ENCODE peak calls at places on chromosomes 1 and 21, in nine cellular contexts. X is brain microvascular endothelial cell, V is tibial artery, H is lung, P is ovary, M is body of pancreas, O is AG04450, C is endodermal cell, T is breast epithelium. K is an unnamed sample.

GRCh38 chr1:40306296-40306695 is 10.8 kb downstream of the COL9A2 start:
- DNase-seq in X (no peak), V (no peak), H (no peak), P (no peak), M (no peak), O (no peak), C (no peak), T (no peak), K (no peak)

GRCh38 chr1:9537863-9538668 is 1.2 kb upstream of the SLC25A33 start:
- DNase-seq in X (no peak), V (no peak), H (no peak), P (no peak), M (peak), O (no peak), C (peak), T (no peak), K (no peak)

GRCh38 chr1:188240772-188241406 is 1412.1 kb downstream of the PLA2G4A start:
- DNase-seq in X (no peak), V (no peak), H (no peak), P (no peak), M (no peak), O (no peak), C (no peak), T (no peak), K (no peak)

GRCh38 chr1:20371411-20371810 is 80.7 kb downstream of the VWA5B1 start:
- DNase-seq in X (no peak), V (no peak), H (no peak), P (no peak), M (no peak), O (no peak), C (peak), T (no peak), K (no peak)

GRCh38 chr21:44949161-44950015 is 9.6 kb downstream of the SLX9 start:
- DNase-seq in X (peak), V (peak), H (peak), P (peak), M (peak), O (no peak), C (peak), T (peak), K (peak)

GRCh38 chr1:41662656-41663437 is 178.4 kb upstream of the EDN2 start:
- DNase-seq in X (peak), V (peak), H (peak), P (peak), M (peak), O (no peak), C (peak), T (no peak), K (no peak)

GRCh38 chr1:202086579-202087350 is 36.0 kb upstream of the GPR37L1 start:
- DNase-seq in X (no peak), V (no peak), H (no peak), P (no peak), M (no peak), O (no peak), C (peak), T (peak), K (no peak)

GRCh38 chr1:25672763-25673409 is 56.3 kb downstream of the MAN1C1 start:
- DNase-seq in X (no peak), V (no peak), H (no peak), P (no peak), M (no peak), O (no peak), C (no peak), T (no peak), K (no peak)

GRCh38 chr1:50424940-50425375 is 1.7 kb upstream of the DMRTA2 start:
- DNase-seq in X (no peak), V (no peak), H (no peak), P (no peak), M (no peak), O (no peak), C (peak), T (no peak), K (no peak)

GRCh38 chr1:202588644-202589189 is 121.5 kb downstream of the SYT2 start:
- DNase-seq in X (no peak), V (no peak), H (no peak), P (no peak), M (no peak), O (no peak), C (no peak), T (no peak), K (no peak)

GRCh38 chr1:45824607-45825006 is 21.2 kb downstream of the MAST2 start:
- DNase-seq in X (no peak), V (no peak), H (no peak), P (no peak), M (no peak), O (no peak), C (no peak), T (no peak), K (no peak)

GRCh38 chr1:1806890-1807289 is 28.6 kb upstream of the NADK start:
- DNase-seq in X (no peak), V (no peak), H (no peak), P (no peak), M (no peak), O (no peak), C (no peak), T (no peak), K (no peak)

GRCh38 chr1:64829411-64830033 is 84.6 kb downstream of the RAVER2 start:
- DNase-seq in X (no peak), V (no peak), H (no peak), P (no peak), M (no peak), O (no peak), C (peak), T (no peak), K (no peak)

GRCh38 chr1:170692866-170693575 is 29.1 kb downstream of the PRRX1 start:
- DNase-seq in X (peak), V (no peak), H (no peak), P (no peak), M (no peak), O (peak), C (no peak), T (no peak), K (no peak)

GRCh38 chr1:6148497-6149241 is 31.5 kb downstream of the CHD5 start:
- DNase-seq in X (peak), V (no peak), H (peak), P (peak), M (peak), O (no peak), C (peak), T (no peak), K (no peak)

GRCh38 chr1:57024855-57025254 is 59.0 kb upstream of the C8B start:
- DNase-seq in X (no peak), V (no peak), H (no peak), P (no peak), M (no peak), O (no peak), C (no peak), T (no peak), K (no peak)

GRCh38 chr1:180908084-180908765 is 4.5 kb upstream of the KIAA1614 start:
- DNase-seq in X (no peak), V (no peak), H (no peak), P (no peak), M (no peak), O (no peak), C (peak), T (no peak), K (no peak)

GRCh38 chr21:16551101-16551695 is 821.4 kb downstream of the USP25 start:
- DNase-seq in X (no peak), V (no peak), H (no peak), P (no peak), M (no peak), O (no peak), C (no peak), T (no peak), K (no peak)

GRCh38 chr1:65525297-65526048 is 105.0 kb downstream of the LEPR start:
- DNase-seq in X (no peak), V (peak), H (no peak), P (peak), M (peak), O (no peak), C (peak), T (no peak), K (no peak)

GRCh38 chr1:223731076-223731770 is 18.9 kb downstream of the CAPN2 start:
- DNase-seq in X (peak), V (peak), H (peak), P (peak), M (peak), O (no peak), C (no peak), T (peak), K (no peak)

GRCh38 chr1:78141522-78142231 is 95.9 kb downstream of the GIPC2 start:
- DNase-seq in X (no peak), V (no peak), H (no peak), P (no peak), M (no peak), O (no peak), C (no peak), T (no peak), K (no peak)

GRCh38 chr1:109610609-109611307 is 8.7 kb downstream of the GNAT2 start:
- DNase-seq in X (peak), V (no peak), H (no peak), P (no peak), M (no peak), O (peak), C (peak), T (no peak), K (no peak)

GRCh38 chr1:210464519-210465039 is 135.9 kb downstream of the HHAT start:
- DNase-seq in X (no peak), V (no peak), H (peak), P (no peak), M (no peak), O (no peak), C (no peak), T (no peak), K (no peak)

GRCh38 chr1:25610822-25611630 is 5.6 kb upstream of the MAN1C1 start:
- DNase-seq in X (no peak), V (no peak), H (no peak), P (no peak), M (no peak), O (no peak), C (no peak), T (no peak), K (no peak)

GRCh38 chr21:41779659-41780058 is 12.8 kb upstream of the RIPK4 start:
- DNase-seq in X (no peak), V (no peak), H (no peak), P (no peak), M (no peak), O (no peak), C (peak), T (peak), K (no peak)

GRCh38 chr1:90730247-90731022 is 13.3 kb upstream of the BARHL2 start:
- DNase-seq in X (no peak), V (no peak), H (no peak), P (no peak), M (no peak), O (no peak), C (peak), T (no peak), K (no peak)

GRCh38 chr1:227915564-227916553 is 31.9 kb downstream of the WNT9A start:
- DNase-seq in X (no peak), V (no peak), H (no peak), P (no peak), M (no peak), O (no peak), C (no peak), T (no peak), K (no peak)

GRCh38 chr1:226107471-226108460 is 45.2 kb downstream of the H3-3A start:
- DNase-seq in X (no peak), V (no peak), H (no peak), P (no peak), M (no peak), O (no peak), C (peak), T (no peak), K (no peak)

GRCh38 chr1:153532161-153532560 is 3.6 kb downstream of the S100A6 start:
- DNase-seq in X (no peak), V (no peak), H (no peak), P (no peak), M (no peak), O (no peak), C (peak), T (no peak), K (no peak)

GRCh38 chr1:234408757-234409156 is 35.5 kb downstream of the COA6 start:
- DNase-seq in X (no peak), V (no peak), H (no peak), P (no peak), M (no peak), O (no peak), C (no peak), T (no peak), K (no peak)

GRCh38 chr21:41439245-41439644 is 13.2 kb downstream of the MX1 start:
- DNase-seq in X (no peak), V (no peak), H (no peak), P (no peak), M (no peak), O (no peak), C (no peak), T (no peak), K (no peak)

GRCh38 chr1:160407819-160408801 is 7.7 kb downstream of the VANGL2 start:
- DNase-seq in X (no peak), V (no peak), H (no peak), P (no peak), M (no peak), O (no peak), C (peak), T (no peak), K (no peak)

GRCh38 chr21:28444131-28444530 is 548.5 kb downstream of the LTN1 start:
- DNase-seq in X (no peak), V (no peak), H (no peak), P (no peak), M (no peak), O (no peak), C (no peak), T (no peak), K (no peak)

GRCh38 chr1:10631121-10631810 is 156.5 kb downstream of the PEX14 start:
- DNase-seq in X (no peak), V (no peak), H (no peak), P (no peak), M (no peak), O (no peak), C (no peak), T (no peak), K (no peak)

GRCh38 chr1:216425577-216425976 is 2.3 kb upstream of the USH2A start:
- DNase-seq in X (no peak), V (no peak), H (no peak), P (no peak), M (no peak), O (no peak), C (no peak), T (no peak), K (no peak)
- TF ChIP-seq CTCF in X (no peak), V (no peak), H (no peak), P (no peak), M (no peak), O (no peak), C (no peak), T (no peak), K (no peak)

GRCh38 chr1:94323311-94324167 is 86.2 kb upstream of the ARHGAP29 start:
- DNase-seq in X (no peak), V (no peak), H (no peak), P (no peak), M (no peak), O (no peak), C (no peak), T (no peak), K (no peak)

GRCh38 chr1:94321662-94322061 is 84.3 kb upstream of the ARHGAP29 start:
- DNase-seq in X (no peak), V (no peak), H (no peak), P (no peak), M (no peak), O (no peak), C (no peak), T (no peak), K (no peak)

GRCh38 chr1:94325379-94326302 is 88.3 kb upstream of the ARHGAP29 start:
- DNase-seq in X (peak), V (no peak), H (no peak), P (no peak), M (no peak), O (peak), C (no peak), T (no peak), K (peak)

GRCh38 chr1:94324168-94324544 is 86.8 kb upstream of the ARHGAP29 start:
- DNase-seq in X (no peak), V (no peak), H (no peak), P (no peak), M (no peak), O (no peak), C (no peak), T (no peak), K (peak)

DNA sequence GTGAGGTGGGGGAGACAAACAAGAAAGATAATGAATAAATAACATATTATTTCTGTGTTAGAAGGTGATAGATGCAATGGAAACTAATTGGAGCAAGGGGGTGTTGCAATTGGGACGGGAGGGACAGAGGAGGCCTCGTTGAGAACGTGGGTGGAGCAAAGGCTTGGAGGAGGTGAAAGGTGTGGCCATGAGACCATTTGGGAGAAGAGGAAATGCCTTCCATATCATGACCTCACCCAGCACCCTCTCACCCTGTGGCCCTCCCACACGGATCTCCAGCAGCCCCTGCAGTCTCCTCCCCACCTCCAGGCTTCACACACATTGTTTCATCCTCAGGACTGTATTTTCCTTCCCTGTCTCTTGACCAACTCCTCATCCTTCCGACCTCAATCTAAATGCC is 85.3 kb upstream of the ARHGAP29 start:
- DNase-seq in X (peak), V (no peak), H (no peak), P (no peak), M (no peak), O (no peak), C (peak), T (no peak), K (peak)
- H3K27ac ChIP-seq in X (peak), V (peak), H (peak), P (no peak), M (no peak), O (no peak), C (no peak), T (peak), K (peak)

DNA sequence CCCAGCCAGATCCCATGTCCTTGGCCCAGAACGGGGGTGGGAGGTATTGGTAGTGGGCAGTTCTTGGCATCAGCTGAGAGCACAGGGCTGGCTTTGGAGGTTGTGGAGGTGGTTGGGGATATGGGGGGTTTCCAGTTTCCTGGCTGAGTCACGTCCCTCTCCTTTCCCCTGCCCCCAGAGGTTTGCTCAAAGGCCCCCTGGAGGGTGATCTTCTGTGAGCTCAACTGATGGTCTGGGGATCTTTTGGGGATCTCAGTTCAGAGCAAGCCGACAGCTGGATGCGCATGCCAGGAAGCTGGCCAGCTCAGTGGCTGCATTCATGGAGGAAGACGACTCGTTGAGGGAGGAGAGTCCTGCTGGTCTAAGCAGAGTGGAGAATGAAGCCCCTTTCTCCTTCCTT is 110.3 kb downstream of the FOXD2 start:
- DNase-seq in X (no peak), V (no peak), H (no peak), P (no peak), M (no peak), O (no peak), C (peak), T (no peak), K (no peak)
- TF ChIP-seq CTCF in X (no peak), V (no peak), H (no peak), P (no peak), M (no peak), O (no peak), C (no peak), T (no peak), K (no peak)

GRCh38 chr1:27572679-27573426 is 31.1 kb downstream of the AHDC1 start:
- DNase-seq in X (peak), V (peak), H (no peak), P (peak), M (peak), O (no peak), C (peak), T (no peak), K (no peak)
- H3K27ac ChIP-seq in X (no peak), V (peak), H (peak), P (no peak), M (peak), O (peak), C (peak), T (peak), K (peak)

GRCh38 chr1:169461390-169462001 is 24.2 kb downstream of the SLC19A2 start:
- DNase-seq in X (no peak), V (no peak), H (no peak), P (no peak), M (no peak), O (no peak), C (no peak), T (no peak), K (no peak)

GRCh38 chr1:169468982-169469381 is 16.8 kb downstream of the SLC19A2 start:
- DNase-seq in X (no peak), V (no peak), H (no peak), P (no peak), M (no peak), O (no peak), C (no peak), T (no peak), K (no peak)

GRCh38 chr1:169462385-169462784 is 23.4 kb downstream of the SLC19A2 start:
- DNase-seq in X (no peak), V (no peak), H (no peak), P (no peak), M (no peak), O (no peak), C (no peak), T (no peak), K (no peak)

GRCh38 chr1:169466259-169467230 is 19.2 kb downstream of the SLC19A2 start:
- DNase-seq in X (peak), V (no peak), H (no peak), P (peak), M (peak), O (no peak), C (peak), T (no peak), K (no peak)
- TF ChIP-seq CTCF in X (peak), V (peak), H (peak), P (peak), M (peak), O (peak), C (peak), T (no peak), K (peak)

GRCh38 chr1:164637461-164638375 is 78.7 kb downstream of the PBX1 start:
- DNase-seq in X (peak), V (peak), H (no peak), P (no peak), M (peak), O (peak), C (no peak), T (no peak), K (no peak)

GRCh38 chr1:164638506-164639202 is 79.7 kb downstream of the PBX1 start:
- DNase-seq in X (no peak), V (no peak), H (no peak), P (no peak), M (no peak), O (no peak), C (peak), T (no peak), K (no peak)

GRCh38 chr1:164644268-164644667 is 85.3 kb downstream of the PBX1 start:
- DNase-seq in X (no peak), V (no peak), H (no peak), P (no peak), M (no peak), O (no peak), C (no peak), T (no peak), K (no peak)

GRCh38 chr1:164640673-164641352 is 81.8 kb downstream of the PBX1 start:
- DNase-seq in X (no peak), V (no peak), H (no peak), P (no peak), M (no peak), O (no peak), C (no peak), T (no peak), K (no peak)

DNA sequence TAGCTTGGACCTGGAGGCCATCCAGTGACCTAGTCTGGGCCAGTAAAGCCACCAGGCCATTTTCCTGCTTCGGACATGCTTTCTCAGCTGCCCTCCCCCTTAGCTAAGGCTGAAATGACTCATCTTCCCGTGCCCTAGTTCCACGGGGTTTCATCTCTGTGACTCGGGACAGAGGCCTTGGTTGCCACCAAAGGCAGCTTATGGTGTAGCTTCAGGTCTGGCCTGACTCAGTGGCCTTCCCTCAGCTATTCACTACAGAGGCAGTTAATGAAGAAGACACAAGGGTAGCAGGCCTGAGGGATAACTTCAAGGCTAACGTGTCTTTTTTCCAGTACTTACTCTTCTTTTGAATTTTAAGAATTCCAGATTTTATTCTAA is 82.4 kb downstream of the PBX1 start:
- DNase-seq in X (peak), V (peak), H (no peak), P (no peak), M (no peak), O (no peak), C (no peak), T (no peak), K (no peak)
- H3K27ac ChIP-seq in X (no peak), V (peak), H (no peak), P (no peak), M (peak), O (no peak), C (no peak), T (peak), K (no peak)

DNA sequence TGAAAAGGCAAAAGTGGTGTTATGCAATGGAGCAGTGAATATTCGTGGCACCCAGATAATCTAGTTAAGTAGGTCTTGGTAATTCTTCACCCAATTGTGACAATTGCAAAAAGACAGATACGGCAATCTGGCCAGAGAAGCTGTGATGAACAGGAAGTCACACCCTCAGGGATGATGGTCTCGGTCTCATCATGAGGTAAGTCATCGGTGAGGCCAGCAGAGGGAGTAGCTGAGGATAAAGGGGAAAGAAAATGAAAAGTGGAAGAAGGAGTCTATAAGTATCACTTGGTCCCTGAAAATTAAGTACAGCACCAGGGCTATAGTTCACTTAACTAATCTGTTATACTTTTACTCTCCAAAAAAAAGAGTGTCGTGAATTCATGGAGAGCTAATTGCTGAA is 258.8 kb upstream of the NCAM2 start:
- DNase-seq in X (no peak), V (no peak), H (no peak), P (no peak), M (no peak), O (no peak), C (peak), T (no peak), K (no peak)
- TF ChIP-seq CTCF in X (peak), V (no peak), H (no peak), P (no peak), M (no peak), O (no peak), C (peak), T (no peak), K (peak)

K was measured in Panc1.